ENCODE peak calls at places on chromosomes 11 and 22, in seven cellular contexts. R is WTC11, E is fibroblast of pulmonary artery, U is GM10248, V is heart left ventricle, O is cardiac muscle cell, M is Peyer's patch. W is an unnamed sample.

GRCh38 chr11:103927535-103927934 is 108.9 kb upstream of the DDI1 start:
- DNase-seq in R (no peak), E (peak), U (no peak), V (no peak), O (peak), M (no peak), W (no peak)

GRCh38 chr11:20158597-20159257 is 1.5 kb downstream of the DBX1 start:
- DNase-seq in R (peak), E (peak), U (peak), V (peak), O (peak), M (no peak), W (no peak)

GRCh38 chr22:31950226-31950625 is 5.9 kb downstream of the YWHAH start:
- DNase-seq in R (no peak), E (no peak), U (no peak), V (no peak), O (no peak), M (no peak), W (no peak)

GRCh38 chr22:19271856-19272535 is 19.5 kb downstream of the CLTCL1 start:
- DNase-seq in R (no peak), E (no peak), U (no peak), V (no peak), O (no peak), M (no peak), W (no peak)

GRCh38 chr22:39526736-39527171 is 5.8 kb downstream of the RPS19BP1 start:
- DNase-seq in R (no peak), E (no peak), U (no peak), V (no peak), O (no peak), M (peak), W (no peak)

GRCh38 chr11:35664977-35665441 is 2.4 kb downstream of the TRIM44 start:
- DNase-seq in R (no peak), E (peak), U (no peak), V (no peak), O (no peak), M (no peak), W (no peak)

GRCh38 chr11:9703280-9703679 is 39.4 kb downstream of the SWAP70 start:
- DNase-seq in R (no peak), E (no peak), U (no peak), V (peak), O (no peak), M (peak), W (no peak)

GRCh38 chr11:1034001-1034400 is 2.5 kb downstream of the MUC6 start:
- DNase-seq in R (no peak), E (no peak), U (no peak), V (no peak), O (no peak), M (no peak), W (no peak)

GRCh38 chr11:59463176-59463575 is 6.4 kb downstream of the OR4D6 start:
- DNase-seq in R (no peak), E (peak), U (no peak), V (no peak), O (no peak), M (no peak), W (no peak)

GRCh38 chr11:87316491-87316890 is 278.8 kb downstream of the TMEM135 start:
- DNase-seq in R (no peak), E (no peak), U (no peak), V (no peak), O (no peak), M (no peak), W (no peak)

GRCh38 chr11:79393362-79394043 is 47.3 kb downstream of the TENM4 start:
- DNase-seq in R (peak), E (no peak), U (no peak), V (no peak), O (no peak), M (no peak), W (no peak)

GRCh38 chr11:19345519-19345847 is 104.7 kb upstream of the E2F8 start:
- DNase-seq in R (peak), E (peak), U (peak), V (no peak), O (peak), M (no peak), W (no peak)

GRCh38 chr22:40922484-40923303 is 28.5 kb upstream of the RBX1 start:
- DNase-seq in R (no peak), E (peak), U (peak), V (no peak), O (peak), M (no peak), W (no peak)

GRCh38 chr11:93743316-93743715 is 1.8 kb downstream of the C11orf54 start:
- DNase-seq in R (no peak), E (no peak), U (no peak), V (no peak), O (no peak), M (no peak), W (no peak)

GRCh38 chr22:43094085-43094484 is 4.9 kb upstream of the TTLL1 start:
- DNase-seq in R (no peak), E (peak), U (no peak), V (peak), O (no peak), M (no peak), W (no peak)

GRCh38 chr11:30107899-30108298 is 91.1 kb upstream of the KCNA4 start:
- DNase-seq in R (no peak), E (peak), U (no peak), V (no peak), O (no peak), M (no peak), W (no peak)

GRCh38 chr11:77361184-77361583 is 59.7 kb upstream of the GDPD4 start:
- DNase-seq in R (no peak), E (peak), U (no peak), V (no peak), O (no peak), M (no peak), W (no peak)

GRCh38 chr11:45924036-45924915 is 1.8 kb downstream of the LARGE2 start:
- DNase-seq in R (peak), E (no peak), U (no peak), V (no peak), O (no peak), M (no peak), W (no peak)

GRCh38 chr11:95715777-95716241 is 73.8 kb downstream of the FAM76B start:
- DNase-seq in R (no peak), E (peak), U (peak), V (no peak), O (no peak), M (peak), W (no peak)

GRCh38 chr11:112025682-112026081 is 474 bp downstream of the DLAT start:
- DNase-seq in R (no peak), E (peak), U (peak), V (no peak), O (peak), M (no peak), W (no peak)

GRCh38 chr11:95375881-95376280 is 144.9 kb upstream of the SESN3 start:
- DNase-seq in R (no peak), E (peak), U (no peak), V (no peak), O (no peak), M (no peak), W (no peak)

GRCh38 chr22:44658371-44658953 is 43.5 kb upstream of the PRR5 start:
- DNase-seq in R (no peak), E (peak), U (no peak), V (no peak), O (no peak), M (no peak), W (no peak)

GRCh38 chr22:32794449-32795213 is 6.9 kb upstream of the TIMP3 start:
- DNase-seq in R (no peak), E (no peak), U (no peak), V (no peak), O (no peak), M (no peak), W (no peak)

GRCh38 chr11:107018902-107019493 is 722 bp upstream of the GUCY1A2 start:
- DNase-seq in R (peak), E (peak), U (peak), V (peak), O (peak), M (no peak), W (peak)

GRCh38 chr11:14132312-14132711 is 169.8 kb downstream of the SPON1 start:
- DNase-seq in R (no peak), E (no peak), U (no peak), V (no peak), O (no peak), M (no peak), W (no peak)

GRCh38 chr11:129213261-129213660 is 21.1 kb upstream of the ARHGAP32 start:
- DNase-seq in R (no peak), E (no peak), U (no peak), V (no peak), O (no peak), M (no peak), W (no peak)

GRCh38 chr11:116145187-116145865 is 627.5 kb downstream of the BUD13 start:
- DNase-seq in R (no peak), E (no peak), U (no peak), V (no peak), O (no peak), M (no peak), W (no peak)
- TF ChIP-seq CTCF in R (peak), E (no peak), U (no peak), V (no peak), O (no peak), M (no peak), W (no peak)

GRCh38 chr22:29359469-29359868 is 28.9 kb downstream of the AP1B1 start:
- DNase-seq in R (peak), E (peak), U (no peak), V (peak), O (peak), M (no peak), W (peak)
- TF ChIP-seq CTCF in R (no peak), E (peak), U (no peak), V (peak), O (peak), M (peak), W (peak)

GRCh38 chr11:69801513-69802335 is 17.5 kb downstream of the FGF3 start:
- DNase-seq in R (peak), E (peak), U (peak), V (no peak), O (peak), M (no peak), W (no peak)

GRCh38 chr11:69797737-69798528 is 21.3 kb downstream of the FGF3 start:
- DNase-seq in R (no peak), E (no peak), U (no peak), V (no peak), O (no peak), M (no peak), W (no peak)

GRCh38 chr11:69799097-69799496 is 20.1 kb downstream of the FGF3 start:
- DNase-seq in R (no peak), E (no peak), U (no peak), V (no peak), O (no peak), M (no peak), W (no peak)

GRCh38 chr11:69799582-69799981 is 19.6 kb downstream of the FGF3 start:
- DNase-seq in R (no peak), E (peak), U (no peak), V (no peak), O (no peak), M (no peak), W (no peak)

GRCh38 chr11:69800278-69800677 is 18.9 kb downstream of the FGF3 start:
- DNase-seq in R (no peak), E (no peak), U (no peak), V (no peak), O (no peak), M (no peak), W (no peak)
- TF ChIP-seq CTCF in R (no peak), E (no peak), U (no peak), V (no peak), O (no peak), M (no peak), W (no peak)

GRCh38 chr11:81967242-81967641 is 766.4 kb downstream of the FAM181B start:
- DNase-seq in R (no peak), E (peak), U (no peak), V (no peak), O (no peak), M (no peak), W (no peak)

GRCh38 chr11:81959341-81959740 is 774.3 kb downstream of the FAM181B start:
- DNase-seq in R (peak), E (no peak), U (no peak), V (no peak), O (peak), M (no peak), W (no peak)

GRCh38 chr11:81966340-81966739 is 767.3 kb downstream of the FAM181B start:
- DNase-seq in R (no peak), E (no peak), U (no peak), V (no peak), O (no peak), M (no peak), W (no peak)

DNA sequence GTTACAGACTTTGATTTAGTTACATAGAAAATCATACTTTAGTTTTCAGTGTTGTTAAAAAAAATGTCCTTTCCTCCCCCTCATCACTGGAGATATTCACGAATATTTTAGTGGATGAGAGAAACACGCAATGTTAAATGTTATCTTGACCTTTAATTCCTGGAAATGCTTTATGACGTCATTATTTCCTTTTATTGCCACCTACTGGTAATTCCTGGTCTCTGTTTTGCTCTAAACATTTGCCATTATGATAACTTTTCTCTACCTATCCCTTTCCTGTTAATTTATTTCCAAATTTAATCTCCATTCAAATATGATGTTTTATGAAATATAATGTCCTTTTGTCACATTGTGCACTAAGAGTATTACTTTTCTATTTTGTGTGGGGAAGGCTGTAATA is 770.6 kb downstream of the FAM181B start:
- DNase-seq in R (no peak), E (peak), U (peak), V (no peak), O (no peak), M (no peak), W (no peak)
- TF ChIP-seq CTCF in R (no peak), E (peak), U (no peak), V (no peak), O (peak), M (no peak), W (peak)

GRCh38 chr11:84870486-84870885 is 756.7 kb downstream of the DLG2 start:
- DNase-seq in R (no peak), E (no peak), U (no peak), V (no peak), O (no peak), M (no peak), W (no peak)

GRCh38 chr11:84865257-84865656 is 761.9 kb downstream of the DLG2 start:
- DNase-seq in R (no peak), E (no peak), U (no peak), V (no peak), O (no peak), M (no peak), W (no peak)

GRCh38 chr11:84871116-84871515 is 756.0 kb downstream of the DLG2 start:
- DNase-seq in R (no peak), E (no peak), U (no peak), V (no peak), O (no peak), M (no peak), W (no peak)

GRCh38 chr11:84866922-84867321 is 760.2 kb downstream of the DLG2 start:
- DNase-seq in R (no peak), E (no peak), U (no peak), V (no peak), O (no peak), M (no peak), W (no peak)

DNA sequence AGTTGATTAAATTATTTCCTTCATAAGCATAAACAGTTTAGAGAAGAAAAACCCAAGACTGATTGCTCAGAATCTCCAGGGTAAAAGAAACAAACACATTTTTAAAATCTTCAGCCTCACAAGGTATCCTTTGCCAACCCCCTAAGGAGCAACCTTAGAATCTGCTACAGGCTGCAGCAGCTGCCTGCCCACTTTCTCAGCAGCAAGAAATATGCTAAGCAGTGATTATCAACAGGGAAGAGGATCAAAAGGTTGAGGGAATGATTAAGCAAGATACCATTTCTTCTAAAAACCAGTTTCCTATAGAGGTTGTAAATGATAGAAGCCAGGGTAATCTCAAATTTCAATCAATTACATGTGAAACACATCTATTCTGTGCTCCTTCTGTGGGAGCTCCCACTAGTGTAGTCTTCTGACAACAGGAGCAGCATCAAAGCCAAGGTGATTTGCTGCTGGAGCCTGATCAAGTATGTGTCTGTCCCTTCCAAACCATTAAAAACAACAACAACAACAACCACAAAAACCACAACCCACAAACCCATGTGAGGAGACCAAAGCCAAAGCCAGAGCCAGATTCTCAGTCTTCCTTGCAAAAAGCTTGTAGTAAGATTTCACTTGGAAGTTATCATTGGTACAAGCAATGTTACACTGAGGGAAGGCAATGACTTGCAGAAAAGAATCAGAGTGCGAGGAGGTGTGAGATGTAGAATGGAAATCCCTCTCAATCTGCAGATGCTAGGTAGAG is 761.2 kb downstream of the DLG2 start:
- DNase-seq in R (no peak), E (no peak), U (no peak), V (no peak), O (no peak), M (no peak), W (no peak)
- TF ChIP-seq CTCF in R (no peak), E (no peak), U (no peak), V (no peak), O (no peak), M (no peak), W (no peak)

GRCh38 chr22:27846248-27846760 is 44.7 kb upstream of the MN1 start:
- DNase-seq in R (no peak), E (no peak), U (no peak), V (peak), O (no peak), M (no peak), W (no peak)
- TF ChIP-seq CTCF in R (no peak), E (no peak), U (no peak), V (no peak), O (no peak), M (no peak), W (no peak)

GRCh38 chr11:70416881-70417280 is 18.6 kb downstream of the CTTN start:
- DNase-seq in R (no peak), E (no peak), U (no peak), V (no peak), O (no peak), M (no peak), W (no peak)

GRCh38 chr11:70413151-70413550 is 14.8 kb downstream of the CTTN start:
- DNase-seq in R (no peak), E (no peak), U (no peak), V (no peak), O (no peak), M (no peak), W (no peak)

GRCh38 chr11:70414341-70415100 is 16.2 kb downstream of the CTTN start:
- DNase-seq in R (no peak), E (no peak), U (no peak), V (no peak), O (no peak), M (no peak), W (no peak)

GRCh38 chr11:70415642-70416395 is 17.5 kb downstream of the CTTN start:
- DNase-seq in R (no peak), E (no peak), U (no peak), V (no peak), O (no peak), M (no peak), W (no peak)

DNA sequence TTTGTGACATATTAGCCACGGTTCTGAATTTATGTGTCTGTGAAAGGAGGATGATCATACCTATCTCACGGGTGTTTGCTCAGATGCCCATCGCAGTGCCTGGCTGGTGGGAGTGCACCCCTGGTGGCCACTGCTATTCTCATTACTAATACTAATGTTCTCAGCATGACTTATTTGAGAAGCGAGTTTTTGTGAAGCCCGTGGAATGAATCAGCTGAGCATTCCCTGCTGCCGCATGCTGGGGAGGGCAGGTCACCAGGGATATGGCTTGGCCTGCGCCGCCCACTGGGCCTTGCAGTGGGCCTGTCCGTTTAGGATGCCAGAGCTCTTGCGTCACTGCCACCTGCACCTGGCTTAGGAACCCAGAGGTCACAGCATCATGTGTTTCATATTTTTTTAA is 16.8 kb downstream of the CTTN start:
- DNase-seq in R (no peak), E (peak), U (no peak), V (no peak), O (no peak), M (no peak), W (no peak)
- TF ChIP-seq CTCF in R (no peak), E (peak), U (no peak), V (no peak), O (peak), M (no peak), W (no peak)

DNA sequence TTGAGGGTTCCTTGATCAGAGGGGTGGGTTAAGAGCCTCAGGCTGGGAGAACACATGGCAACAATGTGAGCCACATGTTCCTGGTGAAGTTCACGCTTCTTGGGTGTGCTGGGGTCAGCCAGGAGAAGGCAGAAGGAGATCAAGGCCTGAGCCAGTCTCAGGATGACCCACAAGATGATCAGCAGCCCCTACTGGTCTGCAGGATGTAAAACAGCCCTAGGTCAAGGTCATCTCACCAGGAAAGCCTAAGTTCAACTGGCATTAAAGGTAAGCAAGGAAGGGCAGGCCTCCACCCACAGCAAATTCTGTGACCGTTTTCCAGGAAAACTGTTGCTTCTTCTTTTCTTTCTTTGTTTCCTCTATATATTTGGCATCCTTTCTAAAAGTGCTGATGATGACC is 156.7 kb upstream of the KIRREL3 start:
- DNase-seq in R (no peak), E (no peak), U (no peak), V (no peak), O (no peak), M (no peak), W (no peak)
- TF ChIP-seq CTCF in R (no peak), E (no peak), U (no peak), V (no peak), O (no peak), M (no peak), W (no peak)

W was measured in tibial artery.